ENCODE peak calls at places on chromosome 21, in seven cellular contexts. W, V, F, J, I, D and G are unnamed samples.

GRCh38 chr21:34673006-34673405 is 4.2 kb downstream of the CLIC6 start:
- DNase-seq in W (no peak), V (no peak), F (no peak), J (no peak), I (no peak), D (no peak), G (no peak)

GRCh38 chr21:45029968-45030636 is 44.3 kb upstream of the ADARB1 start:
- DNase-seq in W (peak), V (no peak), F (no peak), J (peak), I (no peak), D (no peak), G (no peak)

GRCh38 chr21:44054710-44055109 is 42.6 kb downstream of the TRAPPC10 start:
- DNase-seq in W (no peak), V (no peak), F (no peak), J (no peak), I (no peak), D (no peak), G (no peak)

GRCh38 chr21:32120231-32120630 is 158.6 kb downstream of the MIS18A start:
- DNase-seq in W (no peak), V (no peak), F (no peak), J (no peak), I (no peak), D (no peak), G (no peak)

GRCh38 chr21:28159396-28159795 is 833.3 kb downstream of the LTN1 start:
- DNase-seq in W (no peak), V (no peak), F (no peak), J (no peak), I (no peak), D (no peak), G (no peak)

GRCh38 chr21:36388835-36389234 is 3.6 kb downstream of the CHAF1B start:
- DNase-seq in W (peak), V (no peak), F (no peak), J (peak), I (no peak), D (no peak), G (peak)

GRCh38 chr21:43733529-43734071 is 14.7 kb downstream of the PDXK start:
- DNase-seq in W (no peak), V (no peak), F (no peak), J (no peak), I (no peak), D (no peak), G (no peak)

GRCh38 chr21:31788581-31788980 is 56.7 kb upstream of the SCAF4 start:
- DNase-seq in W (no peak), V (no peak), F (no peak), J (no peak), I (no peak), D (no peak), G (no peak)

GRCh38 chr21:36693144-36694040 is 5.5 kb upstream of the SIM2 start:
- DNase-seq in W (no peak), V (no peak), F (no peak), J (peak), I (no peak), D (no peak), G (no peak)

GRCh38 chr21:9750341-9751086 is 770.9 kb upstream of the TPTE start:
- DNase-seq in W (no peak), V (no peak), F (no peak), J (no peak), I (no peak), D (no peak), G (no peak)

GRCh38 chr21:43916076-43916475 is 51.1 kb downstream of the AGPAT3 start:
- DNase-seq in W (no peak), V (no peak), F (no peak), J (no peak), I (no peak), D (no peak), G (no peak)

GRCh38 chr21:40054403-40054802 is 187.2 kb downstream of the PCP4 start:
- DNase-seq in W (no peak), V (no peak), F (no peak), J (no peak), I (no peak), D (no peak), G (peak)

GRCh38 chr21:45064618-45065399 is 9.6 kb upstream of the ADARB1 start:
- DNase-seq in W (no peak), V (no peak), F (no peak), J (no peak), I (no peak), D (no peak), G (no peak)

GRCh38 chr21:17925000-17925610 is 105.9 kb upstream of the C21orf91 start:
- DNase-seq in W (no peak), V (peak), F (peak), J (peak), I (peak), D (peak), G (peak)

GRCh38 chr21:45164124-45164511 is 89.7 kb downstream of the ADARB1 start:
- DNase-seq in W (no peak), V (no peak), F (no peak), J (no peak), I (no peak), D (no peak), G (no peak)

GRCh38 chr21:26840206-26840605 is 5.0 kb downstream of the ADAMTS1 start:
- DNase-seq in W (no peak), V (no peak), F (no peak), J (no peak), I (no peak), D (no peak), G (no peak)

DNA sequence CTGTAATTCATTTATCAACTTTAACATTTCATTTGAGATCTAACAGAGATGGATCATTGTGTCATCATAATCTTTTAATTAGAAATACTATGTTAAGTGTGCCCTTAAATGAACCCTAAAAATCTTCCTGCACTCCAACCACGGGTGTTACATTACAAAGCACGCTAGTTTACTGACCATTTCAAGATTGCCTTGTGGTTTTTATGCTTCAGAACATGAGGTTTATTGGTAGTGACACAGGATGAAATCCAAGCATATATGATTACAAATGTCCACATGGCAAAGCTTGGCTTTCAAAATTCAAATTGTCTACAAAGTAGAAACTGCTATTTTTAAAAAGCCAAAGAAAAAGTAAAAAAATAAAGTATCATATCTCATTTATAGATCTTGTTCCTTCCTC is 190.4 kb upstream of the USP25 start:
- DNase-seq in W (no peak), V (no peak), F (no peak), J (no peak), I (no peak), D (no peak), G (no peak)
- TF ChIP-seq JUND in W (no peak), V (no peak), F (no peak), J (no peak), I (no peak), D (no peak), G (no peak)

GRCh38 chr21:46399686-46400085 is 59.0 kb upstream of the DIP2A start:
- DNase-seq in W (no peak), V (no peak), F (no peak), J (no peak), I (no peak), D (no peak), G (no peak)
- TF ChIP-seq JUND in W (no peak), V (no peak), F (no peak), J (no peak), I (no peak), D (no peak), G (no peak)

DNA sequence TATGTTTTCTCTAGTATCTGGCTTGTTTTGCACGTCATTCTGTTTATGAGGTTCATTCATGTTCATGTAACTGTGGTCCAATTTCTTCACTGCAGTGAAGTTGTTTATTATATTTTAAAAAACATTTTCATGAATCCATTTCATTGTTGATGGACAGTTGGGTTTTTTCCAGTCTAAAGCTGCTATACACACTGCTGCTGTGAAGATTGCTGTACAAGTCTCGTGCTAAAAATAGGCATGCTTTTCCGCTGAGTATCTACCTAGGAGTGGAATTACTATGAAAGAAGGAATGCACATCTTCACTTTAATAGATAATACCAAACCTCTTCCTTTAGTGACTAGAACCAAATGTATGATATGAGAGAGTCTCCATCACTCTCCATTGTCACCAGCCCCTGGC is 49.0 kb upstream of the ETS2 start:
- DNase-seq in W (no peak), V (no peak), F (no peak), J (no peak), I (no peak), D (no peak), G (no peak)
- TF ChIP-seq JUND in W (no peak), V (no peak), F (no peak), J (peak), I (no peak), D (no peak), G (no peak)

GRCh38 chr21:25626752-25627151 is 12.3 kb upstream of the JAM2 start:
- DNase-seq in W (no peak), V (no peak), F (no peak), J (peak), I (no peak), D (no peak), G (peak)
- TF ChIP-seq JUND in W (no peak), V (no peak), F (no peak), J (no peak), I (no peak), D (no peak), G (no peak)

DNA sequence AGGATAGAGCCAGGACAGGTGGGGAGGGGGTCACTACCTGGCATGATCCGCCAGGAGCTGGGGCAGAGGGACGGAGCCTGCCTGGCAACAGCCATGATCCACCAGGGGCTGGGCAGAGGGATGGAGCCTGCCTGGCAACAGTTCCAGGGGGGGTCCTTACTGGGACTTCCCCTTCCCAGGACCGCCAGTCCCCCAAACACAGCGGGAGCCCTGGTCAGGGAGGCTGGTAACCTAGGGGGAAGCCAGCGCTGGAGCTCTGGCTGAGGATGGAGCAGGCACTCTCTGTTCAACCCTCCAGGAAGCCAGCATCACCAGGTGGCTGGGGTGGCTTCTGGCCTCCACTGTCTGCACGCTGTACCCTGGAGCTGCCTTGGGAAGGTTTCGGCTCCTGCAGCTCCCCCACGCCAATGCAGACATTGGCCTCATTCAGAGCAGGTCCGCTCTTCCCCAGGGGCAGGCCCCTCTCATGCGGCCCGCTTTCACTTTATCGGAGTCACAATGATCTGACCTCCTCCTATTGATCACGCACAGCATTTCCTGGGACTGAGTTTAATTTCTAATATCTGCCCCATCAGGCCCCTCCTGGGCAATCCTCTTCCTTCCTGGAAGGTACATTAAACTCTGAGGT is 68.4 kb upstream of the ABCG1 start:
- DNase-seq in W (no peak), V (no peak), F (no peak), J (no peak), I (no peak), D (no peak), G (no peak)
- TF ChIP-seq JUND in W (no peak), V (no peak), F (no peak), J (no peak), I (no peak), D (no peak), G (no peak)